ENCODE peak calls at places on chromosomes 16 and 17, in six cellular contexts. E, Y, F, M, X and D are unnamed samples.

GRCh38 chr16:74291577-74292208 is 4.9 kb upstream of the PSMD7 start:
- DNase-seq in E (no peak), Y (no peak), F (no peak), M (no peak), X (peak; percentile 83), D (peak; percentile 22)

GRCh38 chr17:70622382-70623260 is 453.3 kb downstream of the KCNJ2 start:
- DNase-seq in E (peak; percentile 68), Y (peak; percentile 56), F (peak; percentile 1), M (no peak), X (peak; percentile 56), D (peak; percentile 24)

GRCh38 chr17:8016632-8017424 is 14.4 kb downstream of the GUCY2D start:
- DNase-seq in E (peak; percentile 76), Y (peak; percentile 80), F (peak; percentile 33), M (peak; percentile 43), X (peak; percentile 65), D (peak; percentile 56)

GRCh38 chr17:19364699-19365498 is 2.4 kb upstream of the B9D1 start:
- DNase-seq in E (no peak), Y (no peak), F (no peak), M (no peak), X (no peak), D (no peak)

GRCh38 chr17:50218771-50219315 is 17.4 kb upstream of the COL1A1 start:
- DNase-seq in E (no peak), Y (no peak), F (no peak), M (no peak), X (peak; percentile 87), D (peak; percentile 92)

GRCh38 chr17:40552806-40553693 is 12.2 kb downstream of the CCR7 start:
- DNase-seq in E (no peak), Y (peak; percentile 63), F (no peak), M (no peak), X (no peak), D (no peak)

GRCh38 chr17:1110844-1111598 is 68.8 kb downstream of the ABR start:
- DNase-seq in E (no peak), Y (peak; percentile 33), F (no peak), M (no peak), X (peak; percentile 95), D (peak; percentile 79)

GRCh38 chr17:58322581-58323419 is 5.8 kb downstream of the TSPOAP1 start:
- DNase-seq in E (no peak), Y (no peak), F (no peak), M (no peak), X (no peak), D (no peak)

GRCh38 chr17:27576429-27577123 is 54.4 kb upstream of the LGALS9 start:
- DNase-seq in E (no peak), Y (no peak), F (peak; percentile 51), M (no peak), X (no peak), D (no peak)

GRCh38 chr17:56793947-56794346 is 39.8 kb downstream of the C17orf67 start:
- DNase-seq in E (no peak), Y (no peak), F (no peak), M (no peak), X (no peak), D (no peak)

GRCh38 chr17:33241390-33241789 is 51.7 kb downstream of the ASIC2 start:
- DNase-seq in E (no peak), Y (no peak), F (no peak), M (no peak), X (peak; percentile 7), D (peak; percentile 13)

GRCh38 chr16:50464325-50465290 is 83.6 kb upstream of the NKD1 start:
- DNase-seq in E (peak; percentile 31), Y (no peak), F (no peak), M (no peak), X (no peak), D (no peak)

GRCh38 chr17:14926526-14927122 is 338.5 kb downstream of the PMP22 start:
- DNase-seq in E (peak; percentile 59), Y (peak; percentile 67), F (peak; percentile 46), M (peak; percentile 30), X (peak; percentile 61), D (peak; percentile 83)

GRCh38 chr17:8734876-8735275 is 9.8 kb downstream of the CCDC42 start:
- DNase-seq in E (no peak), Y (no peak), F (no peak), M (no peak), X (no peak), D (no peak)

GRCh38 chr17:73624496-73624988 is 19.7 kb downstream of the SDK2 start:
- DNase-seq in E (no peak), Y (no peak), F (no peak), M (no peak), X (no peak), D (no peak)

GRCh38 chr17:41131979-41132378 is 8.0 kb upstream of the KRTAP4-12 start:
- DNase-seq in E (no peak), Y (no peak), F (no peak), M (no peak), X (no peak), D (no peak)

GRCh38 chr16:83771306-83771942 is 36.4 kb upstream of the HSBP1 start:
- DNase-seq in E (no peak), Y (no peak), F (no peak), M (no peak), X (no peak), D (peak; percentile 6)

GRCh38 chr17:76793775-76794174 is 55.9 kb downstream of the MFSD11 start:
- DNase-seq in E (peak; percentile 61), Y (peak; percentile 17), F (peak; percentile 41), M (no peak), X (peak; percentile 57), D (peak; percentile 46)

GRCh38 chr17:73196500-73196899 is 3.6 kb downstream of the COG1 start:
- DNase-seq in E (peak; percentile 64), Y (no peak), F (peak; percentile 30), M (no peak), X (no peak), D (peak; percentile 42)

GRCh38 chr16:74797414-74797813 is 22.8 kb upstream of the FA2H start:
- DNase-seq in E (no peak), Y (no peak), F (no peak), M (no peak), X (no peak), D (no peak)

GRCh38 chr16:78519896-78520295 is 420.4 kb downstream of the WWOX start:
- DNase-seq in E (no peak), Y (no peak), F (no peak), M (no peak), X (no peak), D (no peak)

GRCh38 chr17:7478276-7479138 is 924 bp downstream of the ZBTB4 start:
- DNase-seq in E (no peak), Y (peak; percentile 80), F (peak; percentile 83), M (peak; percentile 42), X (peak; percentile 37), D (no peak)

GRCh38 chr16:88700636-88701482 is 5.3 kb downstream of the RNF166 start:
- DNase-seq in E (no peak), Y (peak; percentile 98), F (peak; percentile 61), M (peak; percentile 93), X (no peak), D (peak; percentile 92)